ENCODE peak calls at places on chromosomes 3 and 15, in four cellular contexts. B, H, M and U are unnamed samples.

GRCh38 chr3:147412917-147413711 is 3.9 kb downstream of the ZIC1 start:
- DNase-seq in B (no peak), M (no peak), H (no peak), U (no peak)

GRCh38 chr3:188792788-188793187 is 379.0 kb upstream of the TPRG1 start:
- DNase-seq in H (peak), M (no peak), B (no peak), U (no peak)

GRCh38 chr3:114902691-114903101 is 244.4 kb downstream of the ZBTB20 start:
- DNase-seq in H (no peak), M (no peak), B (no peak), U (no peak)

GRCh38 chr3:2783261-2783660 is 326.9 kb downstream of the IL5RA start:
- DNase-seq in M (no peak), B (no peak), H (no peak), U (no peak)

GRCh38 chr3:71090207-71090606 is 493.3 kb downstream of the FOXP1 start:
- DNase-seq in B (no peak), H (no peak), M (no peak), U (no peak)

GRCh38 chr3:184289426-184289938 is 9.6 kb upstream of the PSMD2 start:
- DNase-seq in B (peak), M (peak), H (peak), U (peak)

GRCh38 chr3:161800985-161801559 is 304.5 kb downstream of the OTOL1 start:
- DNase-seq in B (no peak), M (no peak), H (no peak), U (no peak)

GRCh38 chr15:47273817-47274216 is 443.5 kb upstream of the SEMA6D start:
- DNase-seq in H (no peak), B (no peak), M (no peak), U (no peak)

GRCh38 chr15:66943456-66944095 is 121.8 kb upstream of the SMAD3 start:
- DNase-seq in H (no peak), M (no peak), B (no peak), U (peak)

DNA sequence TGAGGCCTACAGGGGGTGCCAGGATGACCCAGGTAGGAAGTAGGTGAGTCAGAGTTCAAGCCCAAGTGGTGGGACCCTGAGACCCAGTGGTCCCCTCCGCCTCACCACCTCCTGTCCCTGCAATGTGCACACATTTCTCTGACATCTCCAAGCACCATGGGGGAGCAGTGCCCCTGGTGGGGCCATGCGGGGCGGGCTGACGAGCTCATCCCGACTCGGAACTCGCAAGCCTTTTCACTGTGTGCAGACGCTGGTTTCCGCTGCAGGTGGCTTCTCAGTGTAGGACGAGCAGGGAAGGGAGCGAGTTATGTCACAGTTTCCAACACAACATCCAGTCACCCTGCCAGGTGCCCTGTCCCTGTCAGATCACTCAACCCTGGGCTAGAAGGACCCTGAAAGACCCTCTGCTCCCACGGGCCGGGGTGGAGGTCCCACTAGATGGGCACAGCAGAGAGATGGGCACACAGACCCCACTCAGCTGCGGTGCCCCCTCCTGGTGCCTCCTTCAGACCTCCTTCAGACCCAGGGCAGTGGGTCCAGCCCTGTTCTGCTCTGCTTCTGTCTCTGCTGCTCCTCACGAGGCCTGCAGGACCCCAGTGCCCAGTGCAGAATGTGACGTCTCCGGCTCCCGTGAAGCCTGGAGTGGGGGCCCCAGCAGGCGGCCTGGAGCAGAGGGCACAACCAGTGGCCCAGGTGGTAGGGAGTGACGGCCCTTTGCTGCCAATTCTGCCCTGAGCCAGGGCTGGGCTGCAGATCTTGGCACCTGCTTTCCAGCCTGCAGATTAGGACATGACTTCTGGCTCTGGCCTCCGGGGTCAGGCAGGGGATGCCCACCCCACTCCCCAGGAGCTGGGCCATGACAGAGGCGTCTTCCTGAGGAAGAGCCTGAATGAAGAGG is 102.0 kb upstream of the RPL32 start:
- DNase-seq in M (no peak), H (no peak), B (no peak), U (no peak)
- H3K27ac ChIP-seq in M (no peak), H (no peak), B (peak), U (no peak)

DNA sequence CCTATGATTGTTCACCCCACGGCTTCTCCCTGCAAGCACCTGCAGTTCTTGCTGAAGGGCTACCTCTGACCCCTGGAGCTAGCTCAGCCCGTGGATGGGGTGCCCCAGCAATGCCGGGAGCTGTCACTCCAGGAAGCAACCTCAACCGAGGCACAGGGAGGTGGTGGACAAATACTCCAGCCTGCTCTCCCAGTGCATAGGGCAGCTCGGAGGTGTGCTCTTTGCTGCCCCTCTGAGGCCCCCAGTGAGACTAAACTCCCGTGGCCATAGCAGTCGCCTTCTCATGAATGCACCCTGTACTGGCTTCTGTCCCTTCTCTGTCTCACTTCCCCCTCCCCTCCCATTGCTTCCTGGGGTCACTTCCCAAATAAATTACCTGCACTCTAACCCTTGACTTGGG is 48.5 kb downstream of the LINGO1 start:
- DNase-seq in H (no peak), B (no peak), M (no peak), U (no peak)
- TF ChIP-seq CTCF in H (peak), B (no peak), M (peak), U (no peak)

GRCh38 chr3:196117809-196118208 is 35.9 kb upstream of the TFRC start:
- DNase-seq in B (no peak), M (no peak), H (no peak), U (no peak)
- H3K4me3 ChIP-seq in B (no peak), M (no peak), H (no peak), U (no peak)

DNA sequence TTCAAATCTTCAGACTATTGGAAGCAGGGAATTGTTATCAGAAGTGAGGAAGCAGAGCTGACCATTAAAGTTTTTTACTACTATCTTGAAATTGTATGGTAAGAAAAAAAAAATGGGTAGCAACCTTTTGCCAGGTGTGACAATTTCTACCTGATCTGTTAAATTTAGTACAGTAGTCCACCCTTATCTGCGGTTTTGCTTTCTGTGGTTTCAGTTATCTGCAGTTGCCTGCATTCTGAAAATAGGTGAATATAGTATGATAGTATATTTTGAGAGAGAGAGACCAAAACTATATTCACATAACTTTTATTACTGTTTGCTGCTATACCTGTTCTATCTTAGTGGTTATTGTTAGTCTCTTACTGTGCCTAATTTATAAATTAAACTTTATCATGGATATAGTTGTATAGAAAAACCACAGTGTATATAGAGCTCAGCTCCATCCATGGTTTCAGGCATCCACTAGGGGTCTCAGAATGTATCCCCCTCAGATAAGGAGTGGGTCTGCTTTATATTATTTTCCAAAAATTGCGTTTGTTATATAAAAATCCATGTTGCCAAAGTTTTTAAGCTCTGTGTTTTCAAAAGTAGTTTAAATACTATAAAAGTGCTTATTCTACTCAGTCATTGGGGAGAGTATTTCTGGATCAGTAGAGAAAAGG is 69.9 kb downstream of the PTPRG start:
- DNase-seq in M (no peak), H (no peak), B (no peak), U (no peak)
- H3K27ac ChIP-seq in M (no peak), H (no peak), B (no peak), U (no peak)

DNA sequence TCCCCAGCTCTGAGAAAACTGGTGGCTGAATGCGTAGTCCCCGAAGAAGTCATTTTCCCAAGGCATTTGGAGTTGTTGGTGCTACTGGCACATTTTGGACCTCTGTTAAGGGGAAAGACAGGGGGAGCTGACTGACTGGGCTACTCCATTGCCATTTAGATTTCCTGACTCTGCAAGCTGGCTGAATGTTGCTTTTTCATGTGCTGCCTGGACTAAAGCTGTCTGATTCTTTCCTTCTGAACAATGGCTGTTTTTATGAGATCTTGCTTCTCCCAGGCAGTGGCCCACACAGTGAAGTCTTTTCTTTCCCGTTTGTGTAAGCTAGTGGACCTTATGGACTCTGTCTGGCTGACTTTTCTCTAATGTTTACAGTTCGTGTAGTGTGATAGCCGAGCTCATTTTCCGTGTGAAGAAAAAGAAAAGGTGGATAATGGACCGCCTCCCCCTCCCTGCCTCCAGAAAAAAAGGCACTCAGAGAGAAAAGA is 38.2 kb upstream of the TRAK1 start:
- DNase-seq in H (no peak), M (no peak), B (no peak), U (no peak)
- TF ChIP-seq CTCF in H (no peak), M (no peak), B (no peak), U (no peak)

DNA sequence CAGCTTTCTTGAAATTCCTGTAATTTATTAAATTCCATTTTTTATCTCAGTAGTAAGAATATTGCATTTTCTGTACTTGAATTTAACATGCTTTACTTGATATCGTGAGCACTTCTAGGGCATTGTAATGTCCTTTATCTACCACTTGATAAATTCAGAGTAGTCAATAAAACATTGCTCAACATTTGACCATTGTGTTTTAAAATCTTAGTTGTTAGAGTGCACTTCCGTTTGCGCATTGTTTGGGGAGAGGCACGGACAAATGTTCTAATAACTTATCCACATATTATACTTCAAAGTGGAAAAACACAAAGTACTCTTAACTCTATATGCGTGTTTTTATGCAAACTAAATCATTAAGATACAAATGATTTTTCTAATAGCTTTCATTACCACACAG is 444 bp downstream of the FAM227B start:
- DNase-seq in M (no peak), H (no peak), B (no peak), U (no peak)
- H3K4me3 ChIP-seq in M (peak), H (peak), B (peak), U (peak)

GRCh38 chr15:29935296-29936020 is 113.2 kb upstream of the TJP1 start:
- DNase-seq in H (no peak), B (no peak), M (no peak), U (peak)
- H3K27ac ChIP-seq in H (no peak), B (no peak), M (no peak), U (no peak)

DNA sequence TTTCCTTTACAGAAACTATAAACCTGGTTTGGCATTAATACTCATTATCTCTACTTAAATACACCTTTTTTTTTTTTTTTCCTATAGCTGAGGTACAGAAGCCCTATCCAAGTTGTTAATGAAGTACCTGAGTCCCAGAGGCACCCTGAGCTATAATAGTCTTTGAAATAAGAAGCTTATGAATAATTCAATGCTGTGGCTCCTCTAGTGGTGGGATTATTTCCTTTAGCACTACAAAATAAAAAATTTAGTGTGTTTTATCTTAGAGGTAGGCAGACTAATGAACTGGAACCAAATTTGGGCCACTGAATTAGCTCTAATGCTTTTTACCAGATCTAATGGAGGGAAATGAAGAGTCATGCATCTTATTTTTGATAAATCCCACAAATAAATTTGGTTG is 611.9 kb downstream of the EDEM1 start:
- DNase-seq in M (no peak), B (no peak), H (no peak), U (no peak)
- TF ChIP-seq CTCF in M (peak), B (no peak), H (no peak), U (no peak)

DNA sequence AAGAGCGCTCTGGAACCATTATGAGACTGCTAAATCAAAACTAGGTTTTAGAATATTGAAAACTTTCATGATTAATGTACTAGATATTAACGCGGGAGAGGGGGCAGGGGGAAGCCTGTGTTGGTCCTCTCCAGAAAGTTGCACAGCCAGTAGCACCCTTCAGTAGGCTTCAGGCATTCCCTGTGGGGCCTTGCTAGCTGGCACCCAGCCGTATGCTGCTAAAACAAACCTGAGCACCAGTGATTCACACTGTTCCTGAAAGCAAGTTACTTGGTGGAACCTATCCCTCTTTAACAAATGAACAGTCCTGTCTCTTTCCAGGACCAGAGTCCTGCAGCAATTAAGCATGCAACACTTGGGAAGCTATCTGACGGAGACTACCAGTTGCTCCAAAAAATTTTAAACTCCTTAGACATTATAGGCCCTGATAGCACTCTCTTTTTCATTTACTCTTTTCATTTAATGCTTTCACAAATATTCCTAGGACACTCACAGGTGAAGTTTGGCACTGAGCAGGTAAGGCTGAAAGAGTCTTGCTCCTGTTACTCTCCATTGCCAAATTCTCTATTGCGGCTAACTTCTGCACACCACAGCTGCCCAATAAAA is 1.2 kb upstream of the ATRIP start:
- DNase-seq in B (no peak), M (no peak), H (no peak), U (no peak)
- H3K4me3 ChIP-seq in B (no peak), M (peak), H (peak), U (no peak)

GRCh38 chr3:38028621-38029361 is 651 bp downstream of the PLCD1 start:
- DNase-seq in H (no peak), M (no peak), B (no peak), U (peak)
- H3K27ac ChIP-seq in H (no peak), M (no peak), B (peak), U (peak)